ENCODE peak calls at places on chromosomes 6 and 20, in seven cellular contexts. Z is left kidney; P is psoas muscle; W is activated CD4-positive, alpha-beta T cell treated with anti-CD3 and anti-CD28 coated beads for 1 hour; F is CD8-positive, alpha-beta memory T cell; R is iris pigment epithelial cell; K is T-helper 9 cell. L is an unnamed sample.

GRCh38 chr6:6407061-6407723 is 86.7 kb upstream of the F13A1 start:
- DNase-seq in Z (peak), P (no peak), W (no peak), F (no peak), R (no peak), K (no peak), L (no peak)

GRCh38 chr20:10639051-10639761 is 34.6 kb downstream of the JAG1 start:
- DNase-seq in Z (no peak), P (no peak), W (no peak), F (no peak), R (no peak), K (no peak), L (no peak)

GRCh38 chr20:49698477-49698876 is 15.2 kb downstream of the B4GALT5 start:
- DNase-seq in Z (no peak), P (no peak), W (no peak), F (no peak), R (no peak), K (no peak), L (no peak)

GRCh38 chr6:37242429-37243052 is 15.0 kb upstream of the TBC1D22B start:
- DNase-seq in Z (peak), P (no peak), W (no peak), F (no peak), R (peak), K (no peak), L (peak)

GRCh38 chr20:40999841-41000240 is 28.8 kb upstream of the TOP1 start:
- DNase-seq in Z (no peak), P (no peak), W (no peak), F (no peak), R (no peak), K (no peak), L (no peak)

GRCh38 chr20:45934046-45934586 is 367 bp upstream of the PCIF1 start:
- DNase-seq in Z (peak), P (peak), W (no peak), F (peak), R (peak), K (no peak), L (no peak)

GRCh38 chr20:12207875-12208274 is 290.2 kb downstream of the BTBD3 start:
- DNase-seq in Z (peak), P (no peak), W (no peak), F (no peak), R (peak), K (no peak), L (peak)

GRCh38 chr6:120354452-120355098 is 979.7 kb downstream of the TBC1D32 start:
- DNase-seq in Z (no peak), P (no peak), W (no peak), F (no peak), R (no peak), K (no peak), L (peak)

GRCh38 chr6:48041894-48042293 is 69.1 kb downstream of the PTCHD4 start:
- DNase-seq in Z (no peak), P (no peak), W (no peak), F (no peak), R (no peak), K (no peak), L (no peak)

GRCh38 chr6:78533426-78533825 is 333.9 kb upstream of the IRAK1BP1 start:
- DNase-seq in Z (no peak), P (no peak), W (no peak), F (no peak), R (peak), K (no peak), L (no peak)

GRCh38 chr20:2137552-2138201 is 36.0 kb downstream of the STK35 start:
- DNase-seq in Z (no peak), P (no peak), W (no peak), F (no peak), R (peak), K (no peak), L (peak)

GRCh38 chr6:83442752-83443151 is 11.9 kb upstream of the ME1 start:
- DNase-seq in Z (no peak), P (no peak), W (no peak), F (no peak), R (peak), K (no peak), L (no peak)

GRCh38 chr6:88763160-88763559 is 200.3 kb downstream of the RNGTT start:
- DNase-seq in Z (no peak), P (no peak), W (no peak), F (no peak), R (peak), K (no peak), L (no peak)

GRCh38 chr6:41200901-41201783 is at the start of gene TREML2:
- DNase-seq in Z (no peak), P (no peak), W (no peak), F (no peak), R (no peak), K (no peak), L (no peak)

GRCh38 chr20:17615645-17616479 is 46.0 kb downstream of the DSTN start:
- DNase-seq in Z (no peak), P (peak), W (peak), F (no peak), R (no peak), K (no peak), L (no peak)

GRCh38 chr6:158715330-158716311 is 65.8 kb downstream of the SYTL3 start:
- DNase-seq in Z (no peak), P (no peak), W (no peak), F (no peak), R (no peak), K (no peak), L (no peak)

GRCh38 chr6:38404355-38404754 is 235.4 kb downstream of the BTBD9 start:
- DNase-seq in Z (no peak), P (no peak), W (no peak), F (no peak), R (peak), K (no peak), L (no peak)

GRCh38 chr6:68958327-68958726 is 323.2 kb downstream of the ADGRB3 start:
- DNase-seq in Z (peak), P (no peak), W (no peak), F (no peak), R (peak), K (no peak), L (no peak)

GRCh38 chr6:16345449-16346330 is 107.3 kb downstream of the GMPR start:
- DNase-seq in Z (no peak), P (peak), W (no peak), F (no peak), R (peak), K (no peak), L (peak)

GRCh38 chr6:150143521-150144293 is 863 bp downstream of the PPP1R14C start:
- DNase-seq in Z (peak), P (peak), W (no peak), F (no peak), R (no peak), K (no peak), L (no peak)

L was measured in HS-5.